ENCODE peak calls at places on chromosome 5, in six cellular contexts. U, M, F, N, D and P are unnamed samples.

GRCh38 chr5:34789021-34789531 is 49.9 kb upstream of the TTC23L start:
- DNase-seq in F (peak), N (no peak), D (no peak), U (peak), M (no peak), P (peak)

GRCh38 chr5:15500326-15500958 is 462 bp downstream of the FBXL7 start:
- DNase-seq in N (no peak), F (peak), M (peak), U (peak), D (no peak), P (peak)

GRCh38 chr5:76469656-76470290 is 66.7 kb downstream of the IQGAP2 start:
- DNase-seq in D (no peak), M (no peak), F (no peak), U (no peak), N (no peak), P (no peak)

GRCh38 chr5:138438724-138439536 is at the start of gene REEP2:
- DNase-seq in M (no peak), N (no peak), D (peak), U (peak), F (peak), P (peak)

GRCh38 chr5:126370796-126371718 is 52.2 kb upstream of the GRAMD2B start:
- DNase-seq in U (peak), D (no peak), M (no peak), F (peak), N (no peak), P (peak)

GRCh38 chr5:76742586-76742985 is 26.7 kb downstream of the F2R start:
- DNase-seq in F (peak), D (no peak), U (peak), M (no peak), N (no peak), P (peak)

GRCh38 chr5:63043792-63044191 is 465.2 kb downstream of the LRRC70 start:
- DNase-seq in F (no peak), M (no peak), D (no peak), N (no peak), U (no peak), P (no peak)

GRCh38 chr5:132253452-132254320 is 3.8 kb upstream of the PDLIM4 start:
- DNase-seq in U (no peak), D (no peak), N (peak), M (no peak), F (no peak), P (no peak)

GRCh38 chr5:173323121-173323798 is 5.0 kb downstream of the STC2 start:
- DNase-seq in D (no peak), U (no peak), M (no peak), N (no peak), F (no peak), P (no peak)

GRCh38 chr5:139383275-139383992 is at the start of gene SLC23A1:
- DNase-seq in N (no peak), F (peak), M (no peak), U (no peak), D (no peak), P (no peak)

GRCh38 chr5:172450861-172451695 is 3.2 kb downstream of the SH3PXD2B start:
- DNase-seq in D (no peak), N (no peak), U (peak), M (no peak), F (peak), P (peak)

GRCh38 chr5:150122536-150123481 is 32.8 kb downstream of the PDGFRB start:
- DNase-seq in M (peak), U (no peak), N (no peak), F (no peak), D (no peak), P (no peak)

GRCh38 chr5:170633235-170634041 is 129.6 kb downstream of the KCNIP1 start:
- DNase-seq in D (no peak), F (peak), N (no peak), U (peak), M (no peak), P (peak)

GRCh38 chr5:61423487-61424157 is 91.6 kb downstream of the ZSWIM6 start:
- DNase-seq in N (no peak), F (peak), D (no peak), U (no peak), M (no peak), P (no peak)

GRCh38 chr5:122683631-122684030 is 91.2 kb upstream of the SNX2 start:
- DNase-seq in M (no peak), D (no peak), U (no peak), F (no peak), N (no peak), P (no peak)